ENCODE peak calls at places on chromosomes 16 and 17, in eight cellular contexts. O is GDM1; D is ecto neural progenitor cell; Q is right cardiac atrium; B is fibroblast of the aortic adventitia; G is activated naive CD8-positive, alpha-beta T cell treated with anti-CD3 and anti-CD28 coated beads, Interleukin-2, amount 50 U/mL, for 24 hours; X is NCI-H1092; J is midbrain. V is an unnamed sample.

GRCh38 chr16:88923450-88923849 is 53.6 kb downstream of the CBFA2T3 start:
- DNase-seq in J (no peak), G (no peak), D (no peak), B (no peak), X (no peak), O (no peak), Q (no peak), V (no peak)

GRCh38 chr16:51431517-51432241 is 280.6 kb upstream of the SALL1 start:
- DNase-seq in J (peak), G (no peak), Q (no peak), X (no peak), O (no peak), B (peak), D (no peak), V (no peak)

GRCh38 chr16:12020007-12020406 is 43.5 kb downstream of the SNX29 start:
- DNase-seq in D (no peak), J (no peak), X (no peak), B (no peak), Q (no peak), G (no peak), O (no peak), V (no peak)

GRCh38 chr17:28180449-28180848 is 138.0 kb downstream of the NLK start:
- DNase-seq in G (no peak), Q (no peak), X (no peak), D (no peak), O (no peak), J (no peak), B (peak), V (no peak)

GRCh38 chr16:48481772-48482171 is 96.6 kb upstream of the SIAH1 start:
- DNase-seq in J (no peak), B (no peak), O (no peak), X (no peak), Q (no peak), G (no peak), D (no peak), V (no peak)

GRCh38 chr16:3523281-3523680 is 22.5 kb downstream of the CLUAP1 start:
- DNase-seq in G (no peak), J (no peak), B (no peak), Q (no peak), D (no peak), O (no peak), X (no peak), V (no peak)

GRCh38 chr17:73657473-73658116 is 13.3 kb upstream of the SDK2 start:
- DNase-seq in X (peak), Q (peak), D (peak), G (peak), J (no peak), B (no peak), O (no peak), V (no peak)

GRCh38 chr17:51423421-51424160 is 163.2 kb downstream of the UTP18 start:
- DNase-seq in O (no peak), X (no peak), J (no peak), G (no peak), B (no peak), Q (no peak), D (no peak), V (no peak)

GRCh38 chr16:15983898-15984297 is 34.5 kb downstream of the ABCC1 start:
- DNase-seq in J (no peak), O (no peak), D (no peak), X (no peak), B (peak), Q (peak), G (no peak), V (no peak)

GRCh38 chr17:74149597-74150427 is 53.7 kb upstream of the RPL38 start:
- DNase-seq in D (peak), B (no peak), G (no peak), O (no peak), J (no peak), Q (no peak), X (no peak), V (no peak)

GRCh38 chr16:68887107-68887506 is 43.8 kb downstream of the TANGO6 start:
- DNase-seq in D (no peak), G (no peak), B (no peak), X (no peak), J (no peak), O (no peak), Q (no peak), V (no peak)

GRCh38 chr16:19696312-19696711 is 21.7 kb downstream of the KNOP1 start:
- DNase-seq in D (no peak), B (peak), J (no peak), O (no peak), G (peak), Q (peak), X (peak), V (peak)

GRCh38 chr17:297758-298157 is 54.8 kb downstream of the RPH3AL start:
- DNase-seq in G (no peak), J (no peak), D (no peak), B (no peak), O (no peak), X (no peak), Q (no peak), V (no peak)

GRCh38 chr17:78144146-78144719 is 2.0 kb upstream of the C17orf99 start:
- DNase-seq in D (peak), X (no peak), G (no peak), B (peak), O (peak), J (peak), Q (peak), V (peak)

GRCh38 chr16:11014159-11014558 is 69.8 kb downstream of the CLEC16A start:
- DNase-seq in G (no peak), J (no peak), B (no peak), Q (no peak), D (no peak), O (no peak), X (no peak), V (no peak)

GRCh38 chr16:5510819-5511370 is 413.3 kb upstream of the EEF2KMT start:
- DNase-seq in J (no peak), O (no peak), G (no peak), X (no peak), D (no peak), Q (no peak), B (no peak), V (no peak)

GRCh38 chr17:63960006-63960405 is 12.7 kb downstream of the SCN4A start:
- DNase-seq in X (no peak), B (no peak), J (no peak), Q (no peak), G (no peak), D (no peak), O (no peak), V (no peak)

GRCh38 chr16:29761882-29762281 is 16.1 kb upstream of the C16orf54 start:
- DNase-seq in Q (no peak), D (no peak), B (no peak), G (no peak), J (no peak), O (no peak), X (no peak), V (peak)

GRCh38 chr17:3032258-3033247 is 30.9 kb downstream of the OR1D5 start:
- DNase-seq in O (no peak), Q (no peak), G (no peak), B (no peak), J (no peak), X (no peak), D (peak), V (no peak)

GRCh38 chr17:56982312-56982711 is 4.4 kb downstream of the SCPEP1 start:
- DNase-seq in B (no peak), Q (no peak), X (no peak), O (no peak), D (no peak), G (no peak), J (no peak), V (no peak)

GRCh38 chr16:57186630-57187507 is 740 bp downstream of the RSPRY1 start:
- DNase-seq in D (peak), Q (peak), O (no peak), B (peak), J (no peak), X (no peak), G (peak), V (no peak)

GRCh38 chr16:50474138-50474537 is 74.1 kb upstream of the NKD1 start:
- DNase-seq in X (no peak), Q (no peak), J (no peak), G (no peak), O (no peak), D (no peak), B (no peak), V (no peak)

GRCh38 chr17:36808181-36808661 is 129.1 kb upstream of the LHX1 start:
- DNase-seq in X (no peak), J (no peak), G (no peak), O (no peak), B (no peak), D (peak), Q (no peak), V (no peak)

GRCh38 chr17:81031571-81032550 is 3.1 kb upstream of the BAIAP2 start:
- DNase-seq in B (no peak), J (no peak), X (no peak), O (no peak), D (no peak), G (no peak), Q (peak), V (no peak)

GRCh38 chr16:24005577-24005976 is 169.8 kb downstream of the PRKCB start:
- DNase-seq in Q (no peak), B (no peak), O (no peak), G (no peak), D (no peak), J (no peak), X (no peak), V (no peak)

GRCh38 chr16:31376705-31377104 is 16.4 kb upstream of the ITGAD start:
- DNase-seq in Q (no peak), B (no peak), J (no peak), O (no peak), X (no peak), D (no peak), G (no peak), V (no peak)

V was measured in NCI-H446.